ENCODE peak calls at places on chromosomes 5 and 9, in nine cellular contexts. F is AG04450; U is ELR; Q is stimulated activated CD8-positive, alpha-beta memory T cell treated with anti-CD3 and anti-CD28 coated beads, Interleukin-4, amount 100 ng/mL, for 48 hours; H is AML-193; Z is upper lobe of left lung; C is RWPE1; V is astrocyte; K is right lobe of liver. S is an unnamed sample.

GRCh38 chr5:141155540-141156374 is 5.9 kb downstream of the PCDHB6 start:
- DNase-seq in F (no peak), U (no peak), Q (no peak), H (peak), Z (no peak), C (no peak), V (no peak), K (no peak), S (no peak)

GRCh38 chr5:42991477-42992034 is 48.6 kb downstream of the ANXA2R start:
- DNase-seq in F (no peak), U (no peak), Q (no peak), H (no peak), Z (no peak), C (no peak), V (peak), K (no peak), S (no peak)

GRCh38 chr5:95262933-95263660 is 21.8 kb downstream of the MCTP1 start:
- DNase-seq in F (no peak), U (no peak), Q (no peak), H (no peak), Z (no peak), C (no peak), V (no peak), K (no peak), S (no peak)

GRCh38 chr9:128479262-128479661 is 23.5 kb downstream of the ODF2 start:
- DNase-seq in F (no peak), U (no peak), Q (no peak), H (no peak), Z (no peak), C (no peak), V (no peak), K (no peak), S (no peak)

GRCh38 chr9:91047529-91047928 is 245.9 kb downstream of the SYK start:
- DNase-seq in F (no peak), U (no peak), Q (peak), H (no peak), Z (no peak), C (no peak), V (peak), K (no peak), S (no peak)

GRCh38 chr9:76756273-76756650 is 8.0 kb upstream of the PCA3 start:
- DNase-seq in F (no peak), U (peak), Q (no peak), H (peak), Z (peak), C (peak), V (no peak), K (no peak), S (peak)

GRCh38 chr5:100683881-100684280 is 148.7 kb downstream of the FAM174A start:
- DNase-seq in F (no peak), U (no peak), Q (no peak), H (no peak), Z (no peak), C (no peak), V (no peak), K (no peak), S (no peak)

GRCh38 chr5:129768715-129769114 is 20.8 kb downstream of the MINAR2 start:
- DNase-seq in F (no peak), U (no peak), Q (no peak), H (no peak), Z (no peak), C (no peak), V (no peak), K (no peak), S (no peak)

GRCh38 chr9:33263131-33263935 is 1.2 kb downstream of the BAG1 start:
- DNase-seq in F (no peak), U (peak), Q (no peak), H (no peak), Z (no peak), C (peak), V (peak), K (no peak), S (peak)

GRCh38 chr5:31393126-31393525 is 138.8 kb downstream of the DROSHA start:
- DNase-seq in F (no peak), U (no peak), Q (no peak), H (no peak), Z (no peak), C (no peak), V (no peak), K (no peak), S (no peak)

S was measured in AG08395.